ENCODE peak calls at places on chromosomes 12 and 14, in seven cellular contexts. T is activated effector memory CD4-positive, alpha-beta T cell treated with anti-CD3 and anti-CD28 coated beads, Interleukin-2, amount 50 U/mL, for 16 hours; J is NCI-H1105 treated with DMSO at 0.1 percent for 48 hours; W is IMR-90; E is left lobe of liver; I is epithelial cell of esophagus; P is fibroblast of lung. A is an unnamed sample.

GRCh38 chr12:22230280-22230794 is 104.2 kb downstream of the ST8SIA1 start:
- DNase-seq in T (no peak), J (no peak), W (peak; percentile 69), E (no peak), I (peak; percentile 20), P (peak; percentile 79), A (no peak)

GRCh38 chr14:102318781-102319276 is 717 bp upstream of the ZNF839 start:
- DNase-seq in T (no peak), J (no peak), W (no peak), E (no peak), I (no peak), P (no peak), A (no peak)

GRCh38 chr14:101365329-101366158 is 195.8 kb upstream of the DIO3 start:
- DNase-seq in T (no peak), J (no peak), W (no peak), E (no peak), I (no peak), P (no peak), A (no peak)

GRCh38 chr12:76587428-76588178 is 28.0 kb upstream of the OSBPL8 start:
- DNase-seq in T (no peak), J (no peak), W (peak; percentile 1), E (no peak), I (peak; percentile 15), P (no peak), A (peak; percentile 72)

GRCh38 chr12:89892426-89892825 is 183.8 kb upstream of the ATP2B1 start:
- DNase-seq in T (no peak), J (no peak), W (no peak), E (no peak), I (no peak), P (no peak), A (no peak)

GRCh38 chr12:103495783-103496456 is at the start of gene C12orf42:
- DNase-seq in T (peak; percentile 73), J (peak; percentile 84), W (no peak), E (no peak), I (peak; percentile 74), P (no peak), A (peak; percentile 4)

GRCh38 chr14:62505045-62505444 is 540.2 kb downstream of the KCNH5 start:
- DNase-seq in T (no peak), J (no peak), W (no peak), E (no peak), I (no peak), P (no peak), A (no peak)

GRCh38 chr12:91023326-91024004 is 18.7 kb upstream of the EPYC start:
- DNase-seq in T (no peak), J (no peak), W (peak; percentile 90), E (no peak), I (peak; percentile 55), P (peak; percentile 93), A (peak; percentile 55)

GRCh38 chr12:19191089-19191488 is 61.6 kb downstream of the PLEKHA5 start:
- DNase-seq in T (no peak), J (no peak), W (no peak), E (no peak), I (no peak), P (no peak), A (no peak)

GRCh38 chr12:1332327-1332726 is 262.1 kb downstream of the FBXL14 start:
- DNase-seq in T (no peak), J (no peak), W (peak; percentile 12), E (no peak), I (peak; percentile 87), P (no peak), A (no peak)

GRCh38 chr14:79082883-79083282 is 912.7 kb downstream of the NRXN3 start:
- DNase-seq in T (no peak), J (no peak), W (no peak), E (no peak), I (no peak), P (no peak), A (no peak)

GRCh38 chr12:98198261-98198982 is 317.0 kb upstream of the TMPO start:
- DNase-seq in T (no peak), J (no peak), W (no peak), E (no peak), I (peak; percentile 12), P (peak; percentile 89), A (no peak)

GRCh38 chr12:115597157-115597712 is 680.3 kb downstream of the MED13L start:
- DNase-seq in T (no peak), J (no peak), W (peak; percentile 35), E (no peak), I (peak; percentile 34), P (peak; percentile 92), A (peak; percentile 33)

GRCh38 chr14:98494582-98494981 is 777.4 kb downstream of the BCL11B start:
- DNase-seq in T (peak; percentile 63), J (no peak), W (no peak), E (no peak), I (peak; percentile 96), P (peak; percentile 70), A (no peak)

GRCh38 chr12:68665016-68665569 is 21.7 kb upstream of the NUP107 start:
- DNase-seq in T (no peak), J (peak; percentile 7), W (no peak), E (no peak), I (no peak), P (no peak), A (peak; percentile 10)

GRCh38 chr12:129083121-129083520 is 229.8 kb downstream of the GLT1D1 start:
- DNase-seq in T (no peak), J (no peak), W (no peak), E (no peak), I (no peak), P (no peak), A (no peak)

GRCh38 chr14:93319494-93319893 is 13.3 kb downstream of the BTBD7 start:
- DNase-seq in T (no peak), J (no peak), W (no peak), E (no peak), I (no peak), P (no peak), A (no peak)

GRCh38 chr14:30431552-30431951 is 127.4 kb upstream of the G2E3 start:
- DNase-seq in T (no peak), J (no peak), W (no peak), E (no peak), I (no peak), P (no peak), A (no peak)

GRCh38 chr14:101665478-101666078 is 95.9 kb upstream of the PPP2R5C start:
- DNase-seq in T (peak; percentile 70), J (peak; percentile 62), W (peak; percentile 37), E (no peak), I (peak; percentile 79), P (peak; percentile 43), A (peak; percentile 43)

GRCh38 chr14:95562892-95563685 is 28.2 kb downstream of the GLRX5 start:
- DNase-seq in T (no peak), J (no peak), W (peak; percentile 16), E (no peak), I (peak; percentile 3), P (no peak), A (peak; percentile 28)

GRCh38 chr12:94204647-94205247 is 56.4 kb downstream of the PLXNC1 start:
- DNase-seq in T (no peak), J (no peak), W (no peak), E (no peak), I (no peak), P (no peak), A (no peak)

GRCh38 chr12:105947906-105948305 is 190.8 kb downstream of the NUAK1 start:
- DNase-seq in T (no peak), J (no peak), W (no peak), E (no peak), I (no peak), P (peak; percentile 42), A (no peak)

GRCh38 chr12:26513357-26514043 is 318.1 kb downstream of the SSPN start:
- DNase-seq in T (no peak), J (no peak), W (no peak), E (no peak), I (no peak), P (no peak), A (no peak)

GRCh38 chr14:23392613-23393012 is 15.5 kb downstream of the MYH6 start:
- DNase-seq in T (no peak), J (no peak), W (no peak), E (no peak), I (no peak), P (no peak), A (no peak)

GRCh38 chr14:76904740-76905569 is 78.7 kb downstream of the LRRC74A start:
- DNase-seq in T (peak; percentile 91), J (no peak), W (peak; percentile 99), E (no peak), I (peak; percentile 100), P (peak; percentile 95), A (peak; percentile 93)

GRCh38 chr12:132689227-132689626 is 1.8 kb downstream of the PXMP2 start:
- DNase-seq in T (no peak), J (no peak), W (no peak), E (peak; percentile 91), I (no peak), P (no peak), A (no peak)

GRCh38 chr14:22971152-22971551 is 11.2 kb downstream of the AJUBA start:
- DNase-seq in T (no peak), J (no peak), W (no peak), E (no peak), I (no peak), P (no peak), A (no peak)

GRCh38 chr12:93979189-93979588 is 169.2 kb upstream of the PLXNC1 start:
- DNase-seq in T (no peak), J (no peak), W (peak; percentile 38), E (no peak), I (peak; percentile 52), P (peak; percentile 35), A (peak; percentile 62)

A was measured in fibroblast of pulmonary artery.